ENCODE peak calls at places on chromosomes 2 and 18, in seven cellular contexts. R is HT1080; V is CD4-positive, CD25-positive, alpha-beta regulatory T cell; W is endodermal cell; T is NAMALWA; J is activated CD8-positive, alpha-beta memory T cell treated with anti-CD3 and anti-CD28 coated beads for 1 hour; Q is GDM1. M is an unnamed sample.

GRCh38 chr2:55500025-55500424 is 19.5 kb upstream of the CFAP36 start:
- DNase-seq in R (peak; percentile 70), V (no peak), W (no peak), T (no peak), J (no peak), Q (no peak), M (peak; percentile 63)

GRCh38 chr18:34893239-34893638 is 148.0 kb upstream of the MAPRE2 start:
- DNase-seq in R (no peak), V (no peak), W (no peak), T (no peak), J (no peak), Q (no peak), M (no peak)

GRCh38 chr2:66478729-66479316 is 43.9 kb downstream of the MEIS1 start:
- DNase-seq in R (no peak), V (no peak), W (no peak), T (no peak), J (no peak), Q (peak; percentile 35), M (no peak)

GRCh38 chr2:230899786-230900185 is 25.3 kb downstream of the GPR55 start:
- DNase-seq in R (no peak), V (no peak), W (no peak), T (no peak), J (no peak), Q (no peak), M (no peak)

GRCh38 chr18:35605686-35606417 is 24.3 kb downstream of the GALNT1 start:
- DNase-seq in R (peak; percentile 64), V (no peak), W (no peak), T (no peak), J (no peak), Q (no peak), M (peak; percentile 58)

GRCh38 chr2:229170907-229171306 is 100.2 kb downstream of the PID1 start:
- DNase-seq in R (no peak), V (no peak), W (no peak), T (no peak), J (no peak), Q (no peak), M (no peak)

GRCh38 chr2:43127208-43127940 is 99.0 kb downstream of the ZFP36L2 start:
- DNase-seq in R (no peak), V (peak; percentile 74), W (peak; percentile 92), T (peak; percentile 71), J (peak; percentile 92), Q (peak; percentile 42), M (no peak)

GRCh38 chr2:110853516-110853915 is 121.1 kb downstream of the ACOXL start:
- DNase-seq in R (no peak), V (no peak), W (peak; percentile 79), T (peak; percentile 67), J (no peak), Q (peak; percentile 13), M (peak; percentile 60)

GRCh38 chr2:232419245-232420072 is 12.8 kb downstream of the ALPG start:
- DNase-seq in R (no peak), V (no peak), W (peak; percentile 83), T (no peak), J (no peak), Q (no peak), M (no peak)

GRCh38 chr2:216833076-216833475 is 26.8 kb downstream of the TNP1 start:
- DNase-seq in R (no peak), V (no peak), W (no peak), T (no peak), J (no peak), Q (no peak), M (no peak)

GRCh38 chr18:9065864-9066263 is 36.6 kb upstream of the NDUFV2 start:
- DNase-seq in R (no peak), V (no peak), W (peak; percentile 23), T (no peak), J (no peak), Q (no peak), M (no peak)

GRCh38 chr18:11489266-11489899 is 120.0 kb upstream of the SLC35G4 start:
- DNase-seq in R (no peak), V (no peak), W (no peak), T (no peak), J (no peak), Q (no peak), M (no peak)

GRCh38 chr2:5799348-5799747 is 107.2 kb downstream of the SOX11 start:
- DNase-seq in R (no peak), V (no peak), W (no peak), T (no peak), J (no peak), Q (no peak), M (no peak)

GRCh38 chr2:85435220-85435958 is 16.9 kb downstream of the SH2D6 start:
- DNase-seq in R (no peak), V (no peak), W (no peak), T (no peak), J (no peak), Q (no peak), M (no peak)

GRCh38 chr2:71923887-71924533 is 223.7 kb downstream of the CYP26B1 start:
- DNase-seq in R (peak; percentile 55), V (peak; percentile 25), W (peak; percentile 94), T (peak; percentile 78), J (peak; percentile 27), Q (peak; percentile 10), M (peak; percentile 87)

GRCh38 chr2:86412007-86412406 is 29.2 kb upstream of the KDM3A start:
- DNase-seq in R (no peak), V (no peak), W (no peak), T (no peak), J (no peak), Q (no peak), M (no peak)

GRCh38 chr18:62334110-62334509 is 9.0 kb downstream of the TNFRSF11A start:
- DNase-seq in R (peak; percentile 95), V (no peak), W (no peak), T (no peak), J (no peak), Q (no peak), M (peak; percentile 91)

GRCh38 chr18:9434240-9434701 is 41.0 kb upstream of the RALBP1 start:
- DNase-seq in R (no peak), V (no peak), W (peak; percentile 52), T (no peak), J (no peak), Q (no peak), M (no peak)

GRCh38 chr2:216665717-216666116 is 29.6 kb downstream of the IGFBP5 start:
- DNase-seq in R (no peak), V (no peak), W (peak; percentile 96), T (no peak), J (no peak), Q (no peak), M (peak; percentile 73)

GRCh38 chr2:200944467-200945394 is 18.7 kb downstream of the ORC2 start:
- DNase-seq in R (peak; percentile 94), V (no peak), W (no peak), T (no peak), J (no peak), Q (no peak), M (peak; percentile 90)

GRCh38 chr2:98664323-98664722 is 55.9 kb downstream of the UNC50 start:
- DNase-seq in R (no peak), V (peak; percentile 23), W (no peak), T (no peak), J (no peak), Q (no peak), M (peak; percentile 82)

M was measured in MCF 10A.